ENCODE peak calls at places on chromosomes 5 and 9, in nine cellular contexts. D, Q, T, I, V, S, C, H and K are unnamed samples.

GRCh38 chr9:78439866-78440830 is 143.2 kb downstream of the PSAT1 start:
- DNase-seq in D (peak), Q (no peak), T (no peak), I (no peak), V (no peak), S (no peak), C (no peak), H (peak), K (no peak)

GRCh38 chr9:87270241-87271234 is 227.1 kb upstream of the DAPK1 start:
- DNase-seq in D (no peak), Q (peak), T (no peak), I (no peak), V (no peak), S (peak), C (no peak), H (no peak), K (peak)

GRCh38 chr9:77957652-77958051 is 74.0 kb downstream of the GNAQ start:
- DNase-seq in D (peak), Q (no peak), T (no peak), I (no peak), V (no peak), S (no peak), C (no peak), H (no peak), K (no peak)

GRCh38 chr9:96491079-96491879 is 41.3 kb downstream of the HABP4 start:
- DNase-seq in D (no peak), Q (no peak), T (no peak), I (no peak), V (no peak), S (no peak), C (no peak), H (no peak), K (no peak)

GRCh38 chr9:121844562-121844961 is 193.1 kb downstream of the DAB2IP start:
- DNase-seq in D (no peak), Q (no peak), T (no peak), I (no peak), V (no peak), S (no peak), C (no peak), H (no peak), K (no peak)

GRCh38 chr5:1010181-1010510 is 1.5 kb downstream of the NKD2 start:
- DNase-seq in D (no peak), Q (no peak), T (no peak), I (no peak), V (peak), S (no peak), C (no peak), H (no peak), K (no peak)

GRCh38 chr5:111115229-111115628 is 23.1 kb downstream of the WDR36 start:
- DNase-seq in D (no peak), Q (no peak), T (no peak), I (no peak), V (no peak), S (no peak), C (no peak), H (no peak), K (no peak)

GRCh38 chr5:157680239-157680638 is 8.9 kb downstream of the C5orf52 start:
- DNase-seq in D (no peak), Q (no peak), T (no peak), I (no peak), V (no peak), S (no peak), C (no peak), H (no peak), K (no peak)

GRCh38 chr5:160539431-160539830 is 117.8 kb downstream of the PTTG1 start:
- DNase-seq in D (no peak), Q (no peak), T (peak), I (no peak), V (no peak), S (no peak), C (no peak), H (no peak), K (peak)

GRCh38 chr5:94125107-94125506 is 383.7 kb upstream of the POU5F2 start:
- DNase-seq in D (no peak), Q (no peak), T (no peak), I (no peak), V (no peak), S (no peak), C (no peak), H (no peak), K (no peak)

GRCh38 chr9:112447283-112447761 is 39.3 kb upstream of the KIAA1958 start:
- DNase-seq in D (no peak), Q (peak), T (no peak), I (no peak), V (no peak), S (peak), C (no peak), H (no peak), K (peak)

GRCh38 chr9:84293001-84293798 is 47.4 kb downstream of the SLC28A3 start:
- DNase-seq in D (peak), Q (no peak), T (no peak), I (no peak), V (no peak), S (no peak), C (no peak), H (no peak), K (no peak)

GRCh38 chr5:87526131-87526530 is 113.4 kb upstream of the CCNH start:
- DNase-seq in D (no peak), Q (no peak), T (no peak), I (no peak), V (no peak), S (no peak), C (no peak), H (no peak), K (no peak)

GRCh38 chr9:22307013-22307711 is 139.5 kb upstream of the DMRTA1 start:
- DNase-seq in D (peak), Q (peak), T (peak), I (no peak), V (no peak), S (peak), C (no peak), H (peak), K (peak)

GRCh38 chr5:22473865-22474264 is 379.3 kb downstream of the CDH12 start:
- DNase-seq in D (no peak), Q (peak), T (no peak), I (no peak), V (no peak), S (peak), C (no peak), H (no peak), K (no peak)

GRCh38 chr9:126173929-126174328 is 152.7 kb upstream of the MVB12B start:
- DNase-seq in D (no peak), Q (no peak), T (no peak), I (no peak), V (no peak), S (no peak), C (no peak), H (no peak), K (no peak)

GRCh38 chr9:105258225-105258737 is 13.8 kb downstream of the SLC44A1 start:
- DNase-seq in D (no peak), Q (no peak), T (no peak), I (no peak), V (no peak), S (no peak), C (no peak), H (no peak), K (no peak)

GRCh38 chr9:106312913-106313312 is 550.1 kb upstream of the ZNF462 start:
- DNase-seq in D (peak), Q (no peak), T (no peak), I (no peak), V (no peak), S (no peak), C (no peak), H (no peak), K (no peak)

GRCh38 chr5:59525310-59525709 is 368.2 kb downstream of the PDE4D start:
- DNase-seq in D (no peak), Q (no peak), T (no peak), I (no peak), V (no peak), S (no peak), C (no peak), H (no peak), K (no peak)

GRCh38 chr5:88613051-88613450 is 269.9 kb downstream of the MEF2C start:
- DNase-seq in D (no peak), Q (no peak), T (no peak), I (no peak), V (no peak), S (no peak), C (no peak), H (no peak), K (no peak)

GRCh38 chr9:5438301-5439162 is 807 bp upstream of the PLGRKT start:
- DNase-seq in D (no peak), Q (peak), T (no peak), I (peak), V (peak), S (peak), C (no peak), H (no peak), K (peak)

GRCh38 chr5:131195696-131196095 is 25.0 kb downstream of the LYRM7 start:
- DNase-seq in D (no peak), Q (no peak), T (no peak), I (no peak), V (no peak), S (no peak), C (no peak), H (no peak), K (no peak)

GRCh38 chr5:116703923-116704322 is 129.3 kb upstream of the SEMA6A start:
- DNase-seq in D (no peak), Q (no peak), T (no peak), I (no peak), V (no peak), S (no peak), C (no peak), H (no peak), K (no peak)

GRCh38 chr9:34992376-34992951 is 2.9 kb downstream of the DNAJB5 start:
- DNase-seq in D (peak), Q (peak), T (peak), I (no peak), V (peak), S (peak), C (no peak), H (no peak), K (peak)